ENCODE peak calls at places on chromosomes 2 and 18, in nine cellular contexts. R is tibial artery, W is heart right ventricle, O is trophoblast cell, N is IMR-90, I is prostate gland, L is heart left ventricle, Z is uterus, H is keratinocyte. V is an unnamed sample. For H3K4me1, the result is how much of the 10 kb centered on the place peaks cover.

GRCh38 chr2:109128048-109128465 is 948 bp upstream of the SH3RF3 start:
- DNase-seq in R (peak), W (peak), O (peak), N (peak), I (peak), L (peak), Z (peak), H (no peak), V (peak)

GRCh38 chr2:64990823-64991222 is 1.6 kb downstream of the SLC1A4 start:
- DNase-seq in R (peak), W (no peak), O (no peak), N (no peak), I (no peak), L (no peak), Z (no peak), H (no peak), V (no peak)

GRCh38 chr2:44291281-44292248 is 16.3 kb downstream of the SLC3A1 start:
- DNase-seq in R (peak), W (no peak), O (peak), N (peak), I (peak), L (no peak), Z (peak), H (peak), V (no peak)

GRCh38 chr2:66845307-66845706 is 410.4 kb downstream of the MEIS1 start:
- DNase-seq in R (no peak), W (no peak), O (no peak), N (peak), I (no peak), L (no peak), Z (no peak), H (no peak), V (no peak)

GRCh38 chr18:79613186-79613931 is 66.2 kb upstream of the CTDP1 start:
- DNase-seq in R (peak), W (no peak), O (no peak), N (no peak), I (no peak), L (no peak), Z (peak), H (no peak), V (peak)

GRCh38 chr18:70417847-70418246 is 129.0 kb downstream of the SOCS6 start:
- DNase-seq in R (no peak), W (no peak), O (no peak), N (no peak), I (no peak), L (no peak), Z (no peak), H (no peak), V (no peak)

GRCh38 chr2:231710751-231711676 is 2.7 kb downstream of the PTMA start:
- DNase-seq in R (peak), W (peak), O (no peak), N (no peak), I (peak), L (peak), Z (peak), H (no peak), V (no peak)

GRCh38 chr2:238745997-238746396 is 101.9 kb upstream of the TWIST2 start:
- DNase-seq in R (no peak), W (no peak), O (no peak), N (no peak), I (no peak), L (no peak), Z (no peak), H (no peak), V (no peak)

GRCh38 chr2:120336749-120337148 is 9.2 kb upstream of the INHBB start:
- DNase-seq in R (no peak), W (no peak), O (no peak), N (no peak), I (no peak), L (no peak), Z (no peak), H (no peak), V (no peak)

GRCh38 chr2:143205106-143205764 is 76.0 kb downstream of the ARHGAP15 start:
- DNase-seq in R (no peak), W (no peak), O (no peak), N (peak), I (no peak), L (no peak), Z (no peak), H (peak), V (no peak)

GRCh38 chr18:35835838-35836237 is 136.6 kb upstream of the RMP24 start:
- DNase-seq in R (no peak), W (no peak), O (no peak), N (no peak), I (no peak), L (no peak), Z (no peak), H (no peak), V (no peak)

GRCh38 chr2:230326453-230327417 is at the start of gene SP140L:
- DNase-seq in R (peak), W (peak), O (peak), N (peak), I (peak), L (peak), Z (peak), H (peak), V (peak)

GRCh38 chr2:201622306-201622705 is 21.0 kb downstream of the TMEM237 start:
- DNase-seq in R (no peak), W (no peak), O (no peak), N (peak), I (no peak), L (no peak), Z (no peak), H (no peak), V (no peak)

GRCh38 chr18:24273596-24273995 is 124.0 kb downstream of the OSBPL1A start:
- DNase-seq in R (no peak), W (no peak), O (peak), N (peak), I (no peak), L (no peak), Z (no peak), H (no peak), V (no peak)

GRCh38 chr2:220619525-220620267 is 952.4 kb downstream of the EPHA4 start:
- DNase-seq in R (no peak), W (no peak), O (no peak), N (peak), I (no peak), L (no peak), Z (no peak), H (peak), V (peak)

GRCh38 chr18:23585007-23585871 is 1.1 kb downstream of the NPC1 start:
- DNase-seq in R (no peak), W (peak), O (peak), N (no peak), I (peak), L (peak), Z (peak), H (no peak), V (no peak)

GRCh38 chr2:100877555-100877954 is 57.6 kb downstream of the NPAS2 start:
- DNase-seq in R (no peak), W (no peak), O (no peak), N (peak), I (no peak), L (no peak), Z (no peak), H (no peak), V (no peak)

GRCh38 chr2:241224068-241224850 is 35.8 kb downstream of the ANO7 start:
- DNase-seq in R (no peak), W (peak), O (peak), N (peak), I (no peak), L (peak), Z (no peak), H (no peak), V (peak)

GRCh38 chr2:157061799-157062198 is 195.7 kb upstream of the GALNT5 start:
- DNase-seq in R (no peak), W (no peak), O (no peak), N (no peak), I (no peak), L (no peak), Z (no peak), H (no peak), V (no peak)

GRCh38 chr2:240174496-240174895 is 34.0 kb upstream of the OTOS start:
- DNase-seq in R (no peak), W (no peak), O (peak), N (no peak), I (no peak), L (no peak), Z (no peak), H (no peak), V (no peak)

GRCh38 chr2:219419331-219420197 is 1.4 kb downstream of the DES start:
- DNase-seq in R (no peak), W (peak), O (no peak), N (no peak), I (no peak), L (peak), Z (peak), H (no peak), V (no peak)

GRCh38 chr2:130729311-130730299 is 735 bp downstream of the GPR148 start:
- DNase-seq in R (no peak), W (no peak), O (no peak), N (no peak), I (no peak), L (no peak), Z (no peak), H (no peak), V (no peak)

GRCh38 chr2:202049840-202050239 is 16.2 kb downstream of the FZD7 start:
- DNase-seq in R (no peak), W (no peak), O (no peak), N (no peak), I (no peak), L (no peak), Z (no peak), H (no peak), V (no peak)

GRCh38 chr2:235098273-235098672 is 146.5 kb downstream of the SH3BP4 start:
- DNase-seq in R (no peak), W (no peak), O (no peak), N (no peak), I (no peak), L (no peak), Z (no peak), H (no peak), V (no peak)

GRCh38 chr2:38191516-38191915 is 115.6 kb upstream of the CYP1B1 start:
- DNase-seq in R (no peak), W (no peak), O (peak), N (no peak), I (no peak), L (no peak), Z (no peak), H (no peak), V (no peak)

GRCh38 chr2:205694256-205694655 is 12.0 kb downstream of the NRP2 start:
- DNase-seq in R (no peak), W (no peak), O (no peak), N (no peak), I (no peak), L (no peak), Z (no peak), H (no peak), V (no peak)

GRCh38 chr2:205696541-205697441 is 14.5 kb downstream of the NRP2 start:
- DNase-seq in R (no peak), W (no peak), O (peak), N (peak), I (no peak), L (no peak), Z (peak), H (no peak), V (no peak)

GRCh38 chr2:205692095-205692494 is 9.8 kb downstream of the NRP2 start:
- DNase-seq in R (no peak), W (no peak), O (no peak), N (peak), I (no peak), L (no peak), Z (no peak), H (no peak), V (no peak)

GRCh38 chr2:205698556-205699282 is 16.4 kb downstream of the NRP2 start:
- DNase-seq in R (no peak), W (no peak), O (no peak), N (peak), I (no peak), L (no peak), Z (no peak), H (no peak), V (no peak)

GRCh38 chr2:205695460-205695979 is 13.2 kb downstream of the NRP2 start:
- DNase-seq in R (no peak), W (no peak), O (no peak), N (peak), I (no peak), L (no peak), Z (peak), H (no peak), V (no peak)
- H3K4me1 ChIP-seq in R (under half), W (half or more), O (under half), N (half or more), I (under half), L (under half), Z (under half), H (under half), V (under half)

GRCh38 chr18:63137999-63138448 is 181.5 kb downstream of the BCL2 start:
- DNase-seq in R (no peak), W (peak), O (no peak), N (no peak), I (no peak), L (peak), Z (no peak), H (no peak), V (no peak)
- H3K4me1 ChIP-seq in R (under half), W (half or more), O (under half), N (under half), I (under half), L (half or more), Z (under half), H (under half), V (under half)

DNA sequence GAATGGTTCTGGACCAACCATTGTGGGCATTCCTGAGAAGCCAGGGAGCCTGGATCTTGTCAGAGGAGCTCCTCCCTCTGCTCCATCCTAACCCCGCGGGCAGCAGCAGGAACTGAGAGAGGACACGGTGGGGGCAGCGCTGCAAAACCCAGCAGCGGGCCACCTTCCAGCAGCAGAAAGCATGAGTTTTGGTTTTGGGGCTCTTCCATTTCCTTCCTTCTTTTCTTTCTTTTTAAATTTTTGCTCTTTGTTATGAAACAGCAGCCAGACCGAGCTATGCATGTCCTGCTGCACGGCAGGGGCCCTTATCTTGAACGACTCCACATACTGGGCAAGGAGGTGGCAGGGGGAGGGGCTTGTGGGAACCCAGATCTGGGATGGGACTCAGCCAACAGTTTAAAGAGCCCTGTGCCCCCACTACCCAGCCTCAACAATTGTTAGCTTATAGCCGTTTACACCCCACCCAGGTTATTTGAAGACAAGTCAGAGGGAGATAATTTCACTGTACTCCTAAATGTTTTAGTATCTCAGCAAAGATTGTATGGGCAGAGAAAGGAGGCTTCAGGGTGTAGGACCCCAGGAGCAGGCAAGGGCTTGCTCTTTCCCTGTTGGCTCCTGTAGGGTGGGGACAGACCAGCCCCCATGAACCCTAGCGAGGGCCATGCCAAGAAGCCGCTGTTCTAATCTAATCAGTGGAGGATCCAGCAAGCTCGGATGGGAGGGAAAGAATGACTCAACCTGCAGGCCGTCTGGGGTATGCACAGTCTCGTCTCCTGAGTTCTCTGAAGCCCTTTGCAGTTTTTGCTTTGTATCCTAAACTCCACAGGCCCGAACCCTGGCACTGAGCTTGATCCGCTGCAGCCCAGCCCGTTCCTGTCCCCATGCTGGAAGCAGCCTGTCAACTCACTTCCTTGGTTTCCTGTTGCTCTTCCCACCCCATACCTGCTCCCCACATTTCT is 75.3 kb downstream of the LRRFIP1 start:
- DNase-seq in R (peak), W (peak), O (peak), N (peak), I (no peak), L (peak), Z (peak), H (no peak), V (no peak)
- H3K4me1 ChIP-seq in R (half or more), W (half or more), O (half or more), N (half or more), I (under half), L (half or more), Z (under half), H (half or more), V (half or more)

GRCh38 chr18:38362286-38362792 is 796.7 kb upstream of the CELF4 start:
- DNase-seq in R (no peak), W (no peak), O (no peak), N (no peak), I (no peak), L (no peak), Z (no peak), H (no peak), V (no peak)
- H3K4me1 ChIP-seq in R (under half), W (under half), O (under half), N (under half), I (under half), L (under half), Z (under half), H (under half), V (under half)

DNA sequence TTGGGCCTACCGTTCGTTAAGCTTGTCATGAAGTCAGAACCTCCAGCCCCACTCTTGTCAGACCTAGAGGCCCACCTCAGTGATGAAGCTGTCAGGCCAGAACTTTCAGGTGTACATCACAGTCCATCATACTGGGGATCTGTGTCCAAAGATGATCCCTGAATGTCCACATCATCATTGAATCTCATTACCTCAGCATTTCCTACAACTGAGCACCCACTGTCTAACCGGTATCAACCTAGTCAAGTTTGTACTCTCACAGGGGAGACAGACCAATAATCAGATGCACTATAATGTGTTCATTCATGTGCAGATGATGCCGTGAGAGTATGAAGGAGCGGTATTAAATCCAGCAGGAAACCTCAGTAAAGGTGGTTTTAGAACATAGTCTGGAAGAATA is 36.3 kb upstream of the EHBP1 start:
- DNase-seq in R (no peak), W (no peak), O (no peak), N (no peak), I (no peak), L (no peak), Z (no peak), H (no peak), V (no peak)
- H3K4me1 ChIP-seq in R (under half), W (under half), O (under half), N (under half), I (under half), L (under half), Z (under half), H (under half), V (under half)